ENCODE peak calls at places on chromosomes 16 and 17, in ten cellular contexts. One of them, this sample, is unnamed.

GRCh38 chr16:76114681-76115080 is 162.5 kb upstream of the CNTNAP4 start:
- DNase-seq in esophagus muscularis mucosa: no peak
- DNase-seq in endothelial cell of umbilical vein: no peak
- DNase-seq in IMR-90: no peak
- DNase-seq in body of pancreas: no peak
- DNase-seq in A549: no peak
- DNase-seq in lower leg skin: no peak
- DNase-seq in K562: no peak
- DNase-seq in transverse colon: no peak
- DNase-seq in uterus: no peak
- DNase-seq in this sample: peak; percentile 71

GRCh38 chr17:14316131-14316854 is 15.4 kb downstream of the HS3ST3B1 start:
- DNase-seq in endothelial cell of umbilical vein: no peak
- DNase-seq in transverse colon: no peak
- DNase-seq in lower leg skin: no peak
- DNase-seq in IMR-90: peak; percentile 62
- DNase-seq in K562: no peak
- DNase-seq in A549: no peak
- DNase-seq in esophagus muscularis mucosa: no peak
- DNase-seq in body of pancreas: no peak
- DNase-seq in uterus: no peak
- DNase-seq in this sample: peak; percentile 43

GRCh38 chr16:4239020-4239419 is 2.9 kb downstream of the SRL start:
- DNase-seq in A549: no peak
- DNase-seq in esophagus muscularis mucosa: no peak
- DNase-seq in IMR-90: no peak
- DNase-seq in body of pancreas: no peak
- DNase-seq in endothelial cell of umbilical vein: peak; percentile 37
- DNase-seq in transverse colon: no peak
- DNase-seq in uterus: no peak
- DNase-seq in lower leg skin: no peak
- DNase-seq in K562: no peak
- DNase-seq in this sample: no peak

GRCh38 chr16:23974223-23974622 is 138.4 kb downstream of the PRKCB start:
- DNase-seq in IMR-90: no peak
- DNase-seq in A549: peak; percentile 4
- DNase-seq in K562: no peak
- DNase-seq in endothelial cell of umbilical vein: no peak
- DNase-seq in uterus: no peak
- DNase-seq in body of pancreas: no peak
- DNase-seq in esophagus muscularis mucosa: no peak
- DNase-seq in lower leg skin: no peak
- DNase-seq in transverse colon: no peak
- DNase-seq in this sample: peak; percentile 15

GRCh38 chr16:71287903-71288302 is 1.3 kb downstream of the CMTR2 start:
- DNase-seq in IMR-90: no peak
- DNase-seq in endothelial cell of umbilical vein: no peak
- DNase-seq in uterus: no peak
- DNase-seq in transverse colon: no peak
- DNase-seq in lower leg skin: no peak
- DNase-seq in K562: no peak
- DNase-seq in A549: no peak
- DNase-seq in esophagus muscularis mucosa: no peak
- DNase-seq in body of pancreas: no peak
- DNase-seq in this sample: no peak

GRCh38 chr17:10156579-10157488 is 41.6 kb downstream of the GAS7 start:
- DNase-seq in transverse colon: peak; percentile 36
- DNase-seq in lower leg skin: peak; percentile 73
- DNase-seq in uterus: no peak
- DNase-seq in K562: no peak
- DNase-seq in A549: no peak
- DNase-seq in body of pancreas: no peak
- DNase-seq in IMR-90: no peak
- DNase-seq in endothelial cell of umbilical vein: no peak
- DNase-seq in esophagus muscularis mucosa: peak; percentile 92
- DNase-seq in this sample: peak; percentile 100

GRCh38 chr16:11405331-11406176 is 60.3 kb downstream of the RMI2 start:
- DNase-seq in K562: peak; percentile 66
- DNase-seq in uterus: no peak
- DNase-seq in transverse colon: peak; percentile 33
- DNase-seq in body of pancreas: no peak
- DNase-seq in A549: peak; percentile 56
- DNase-seq in endothelial cell of umbilical vein: peak; percentile 29
- DNase-seq in esophagus muscularis mucosa: no peak
- DNase-seq in IMR-90: peak; percentile 8
- DNase-seq in lower leg skin: no peak
- DNase-seq in this sample: peak; percentile 67

GRCh38 chr17:73757324-73757942 is 113.2 kb upstream of the SDK2 start:
- DNase-seq in endothelial cell of umbilical vein: no peak
- DNase-seq in esophagus muscularis mucosa: no peak
- DNase-seq in uterus: no peak
- DNase-seq in body of pancreas: no peak
- DNase-seq in K562: no peak
- DNase-seq in IMR-90: no peak
- DNase-seq in transverse colon: no peak
- DNase-seq in A549: no peak
- DNase-seq in lower leg skin: no peak
- DNase-seq in this sample: no peak

GRCh38 chr17:79036181-79036580 is 12.2 kb downstream of the C1QTNF1 start:
- DNase-seq in endothelial cell of umbilical vein: no peak
- DNase-seq in K562: no peak
- DNase-seq in lower leg skin: no peak
- DNase-seq in esophagus muscularis mucosa: no peak
- DNase-seq in body of pancreas: no peak
- DNase-seq in A549: no peak
- DNase-seq in transverse colon: no peak
- DNase-seq in IMR-90: no peak
- DNase-seq in uterus: no peak
- DNase-seq in this sample: no peak

GRCh38 chr16:62014534-62014933 is 21.7 kb downstream of the CDH8 start:
- DNase-seq in uterus: no peak
- DNase-seq in esophagus muscularis mucosa: no peak
- DNase-seq in endothelial cell of umbilical vein: no peak
- DNase-seq in transverse colon: no peak
- DNase-seq in IMR-90: no peak
- DNase-seq in A549: no peak
- DNase-seq in body of pancreas: no peak
- DNase-seq in K562: no peak
- DNase-seq in lower leg skin: no peak
- DNase-seq in this sample: no peak

GRCh38 chr17:69246726-69247375 is 18.2 kb upstream of the ABCA10 start:
- DNase-seq in K562: peak; percentile 37
- DNase-seq in IMR-90: peak; percentile 55
- DNase-seq in esophagus muscularis mucosa: no peak
- DNase-seq in uterus: no peak
- DNase-seq in body of pancreas: no peak
- DNase-seq in transverse colon: no peak
- DNase-seq in endothelial cell of umbilical vein: peak; percentile 69
- DNase-seq in A549: peak; percentile 55
- DNase-seq in lower leg skin: no peak
- DNase-seq in this sample: peak; percentile 50

GRCh38 chr16:57994361-57994760 is 6.1 kb downstream of the ZNF319 start:
- DNase-seq in esophagus muscularis mucosa: no peak
- DNase-seq in transverse colon: no peak
- DNase-seq in A549: no peak
- DNase-seq in endothelial cell of umbilical vein: no peak
- DNase-seq in body of pancreas: no peak
- DNase-seq in IMR-90: no peak
- DNase-seq in uterus: no peak
- DNase-seq in K562: no peak
- DNase-seq in lower leg skin: no peak
- DNase-seq in this sample: no peak

GRCh38 chr17:59470624-59471297 is 94.6 kb upstream of the DHX40 start:
- DNase-seq in body of pancreas: no peak
- DNase-seq in endothelial cell of umbilical vein: no peak
- DNase-seq in K562: no peak
- DNase-seq in esophagus muscularis mucosa: peak; percentile 68
- DNase-seq in uterus: no peak
- DNase-seq in IMR-90: no peak
- DNase-seq in A549: no peak
- DNase-seq in transverse colon: no peak
- DNase-seq in lower leg skin: no peak
- DNase-seq in this sample: no peak

GRCh38 chr17:7343250-7343649 is 6.9 kb downstream of the ACAP1 start:
- DNase-seq in IMR-90: no peak
- DNase-seq in esophagus muscularis mucosa: no peak
- DNase-seq in transverse colon: no peak
- DNase-seq in lower leg skin: no peak
- DNase-seq in body of pancreas: no peak
- DNase-seq in uterus: no peak
- DNase-seq in endothelial cell of umbilical vein: no peak
- DNase-seq in A549: no peak
- DNase-seq in K562: no peak
- DNase-seq in this sample: no peak

GRCh38 chr17:7769854-7770253 is 52.3 kb downstream of the DNAH2 start:
- DNase-seq in endothelial cell of umbilical vein: no peak
- DNase-seq in transverse colon: no peak
- DNase-seq in A549: no peak
- DNase-seq in IMR-90: no peak
- DNase-seq in K562: no peak
- DNase-seq in body of pancreas: no peak
- DNase-seq in uterus: no peak
- DNase-seq in lower leg skin: no peak
- DNase-seq in esophagus muscularis mucosa: no peak
- DNase-seq in this sample: no peak

GRCh38 chr16:30096105-30096861 is at the start of gene YPEL3:
- DNase-seq in A549: peak; percentile 83
- DNase-seq in body of pancreas: peak; percentile 96
- DNase-seq in transverse colon: peak; percentile 96
- DNase-seq in esophagus muscularis mucosa: peak; percentile 97
- DNase-seq in K562: peak; percentile 98
- DNase-seq in endothelial cell of umbilical vein: peak; percentile 89
- DNase-seq in lower leg skin: peak; percentile 89
- DNase-seq in IMR-90: peak; percentile 86
- DNase-seq in uterus: peak; percentile 92
- DNase-seq in this sample: peak; percentile 76
- TF ChIP-seq POLR2A in A549: peak; percentile 22
- TF ChIP-seq POLR2A in body of pancreas: peak; percentile 57
- TF ChIP-seq POLR2A in transverse colon: peak; percentile 56
- TF ChIP-seq POLR2A in esophagus muscularis mucosa: no peak
- TF ChIP-seq POLR2A in K562: peak; percentile 71
- TF ChIP-seq POLR2A in endothelial cell of umbilical vein: peak; percentile 62
- TF ChIP-seq POLR2A in lower leg skin: no peak
- TF ChIP-seq POLR2A in IMR-90: no peak
- TF ChIP-seq POLR2A in uterus: peak; percentile 81
- TF ChIP-seq POLR2A in this sample: no peak

GRCh38 chr17:81735181-81736102 is 23.4 kb downstream of the SLC25A10 start:
- DNase-seq in body of pancreas: peak; percentile 25
- DNase-seq in esophagus muscularis mucosa: no peak
- DNase-seq in transverse colon: peak; percentile 54
- DNase-seq in endothelial cell of umbilical vein: no peak
- DNase-seq in lower leg skin: peak; percentile 62
- DNase-seq in IMR-90: peak; percentile 33
- DNase-seq in K562: peak; percentile 79
- DNase-seq in uterus: no peak
- DNase-seq in A549: no peak
- DNase-seq in this sample: peak; percentile 99
- TF ChIP-seq POLR2A in body of pancreas: no peak
- TF ChIP-seq POLR2A in esophagus muscularis mucosa: no peak
- TF ChIP-seq POLR2A in transverse colon: peak; percentile 25
- TF ChIP-seq POLR2A in endothelial cell of umbilical vein: no peak
- TF ChIP-seq POLR2A in lower leg skin: no peak
- TF ChIP-seq POLR2A in IMR-90: no peak
- TF ChIP-seq POLR2A in K562: no peak
- TF ChIP-seq POLR2A in uterus: no peak
- TF ChIP-seq POLR2A in A549: no peak
- TF ChIP-seq POLR2A in this sample: peak; percentile 59

GRCh38 chr16:19292186-19292585 is 6.7 kb downstream of the CLEC19A start:
- DNase-seq in lower leg skin: no peak
- DNase-seq in endothelial cell of umbilical vein: no peak
- DNase-seq in transverse colon: no peak
- DNase-seq in K562: no peak
- DNase-seq in body of pancreas: no peak
- DNase-seq in uterus: no peak
- DNase-seq in esophagus muscularis mucosa: no peak
- DNase-seq in IMR-90: no peak
- DNase-seq in A549: no peak
- DNase-seq in this sample: no peak

GRCh38 chr16:19297454-19297853 is 11.9 kb downstream of the CLEC19A start:
- DNase-seq in endothelial cell of umbilical vein: no peak
- DNase-seq in A549: no peak
- DNase-seq in IMR-90: no peak
- DNase-seq in body of pancreas: no peak
- DNase-seq in esophagus muscularis mucosa: no peak
- DNase-seq in uterus: no peak
- DNase-seq in K562: no peak
- DNase-seq in transverse colon: no peak
- DNase-seq in lower leg skin: no peak
- DNase-seq in this sample: no peak

GRCh38 chr16:19294156-19294649 is 8.7 kb downstream of the CLEC19A start:
- DNase-seq in IMR-90: no peak
- DNase-seq in esophagus muscularis mucosa: no peak
- DNase-seq in uterus: peak; percentile 14
- DNase-seq in transverse colon: peak; percentile 37
- DNase-seq in lower leg skin: peak; percentile 52
- DNase-seq in A549: peak; percentile 45
- DNase-seq in endothelial cell of umbilical vein: no peak
- DNase-seq in body of pancreas: peak; percentile 14
- DNase-seq in K562: no peak
- DNase-seq in this sample: peak; percentile 42

GRCh38 chr16:19291459-19291858 is 5.9 kb downstream of the CLEC19A start:
- DNase-seq in K562: no peak
- DNase-seq in uterus: no peak
- DNase-seq in A549: peak; percentile 60
- DNase-seq in esophagus muscularis mucosa: no peak
- DNase-seq in endothelial cell of umbilical vein: peak; percentile 15
- DNase-seq in transverse colon: no peak
- DNase-seq in IMR-90: no peak
- DNase-seq in lower leg skin: no peak
- DNase-seq in body of pancreas: peak; percentile 34
- DNase-seq in this sample: no peak

GRCh38 chr16:19295393-19295792 is 9.9 kb downstream of the CLEC19A start:
- DNase-seq in transverse colon: no peak
- DNase-seq in uterus: no peak
- DNase-seq in endothelial cell of umbilical vein: no peak
- DNase-seq in lower leg skin: no peak
- DNase-seq in esophagus muscularis mucosa: no peak
- DNase-seq in IMR-90: no peak
- DNase-seq in K562: no peak
- DNase-seq in body of pancreas: no peak
- DNase-seq in A549: no peak
- DNase-seq in this sample: no peak
- TF ChIP-seq POLR2A in transverse colon: no peak
- TF ChIP-seq POLR2A in uterus: no peak
- TF ChIP-seq POLR2A in endothelial cell of umbilical vein: no peak
- TF ChIP-seq POLR2A in lower leg skin: no peak
- TF ChIP-seq POLR2A in esophagus muscularis mucosa: no peak
- TF ChIP-seq POLR2A in IMR-90: no peak
- TF ChIP-seq POLR2A in K562: no peak
- TF ChIP-seq POLR2A in body of pancreas: no peak
- TF ChIP-seq POLR2A in A549: no peak
- TF ChIP-seq POLR2A in this sample: no peak

DNA sequence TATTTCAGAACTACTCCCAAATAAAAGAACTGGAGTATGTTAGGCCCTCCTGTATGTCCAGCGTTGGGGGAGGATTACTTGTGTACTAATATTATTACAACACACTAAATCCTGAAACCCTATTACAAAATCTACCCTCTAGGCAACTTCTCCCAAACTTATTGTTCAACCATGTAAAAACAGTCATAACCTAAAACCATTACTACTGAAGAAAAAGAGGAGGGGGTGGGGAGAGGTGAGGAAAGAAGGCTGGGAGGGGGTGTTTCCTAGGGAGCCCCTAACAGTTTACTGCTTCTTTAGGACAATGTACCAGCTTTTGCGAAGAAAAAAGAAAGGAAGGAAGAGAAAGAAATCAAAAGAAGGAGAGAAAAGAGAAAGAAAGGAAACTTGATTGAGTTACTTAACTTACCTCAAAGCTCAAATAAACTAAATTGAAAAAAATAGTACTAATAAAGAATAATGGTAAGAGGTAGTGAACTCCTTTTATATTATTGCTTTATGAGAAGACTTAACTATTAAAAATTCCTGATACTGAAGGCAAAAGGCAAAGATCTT is 2.3 kb downstream of the SALL1 start:
- DNase-seq in transverse colon: no peak
- DNase-seq in esophagus muscularis mucosa: no peak
- DNase-seq in uterus: no peak
- DNase-seq in endothelial cell of umbilical vein: no peak
- DNase-seq in body of pancreas: no peak
- DNase-seq in A549: no peak
- DNase-seq in lower leg skin: no peak
- DNase-seq in K562: no peak
- DNase-seq in IMR-90: no peak
- DNase-seq in this sample: peak; percentile 23
- TF ChIP-seq POLR2A in transverse colon: no peak
- TF ChIP-seq POLR2A in esophagus muscularis mucosa: no peak
- TF ChIP-seq POLR2A in uterus: no peak
- TF ChIP-seq POLR2A in endothelial cell of umbilical vein: no peak
- TF ChIP-seq POLR2A in body of pancreas: no peak
- TF ChIP-seq POLR2A in A549: no peak
- TF ChIP-seq POLR2A in lower leg skin: no peak
- TF ChIP-seq POLR2A in K562: no peak
- TF ChIP-seq POLR2A in IMR-90: no peak
- TF ChIP-seq POLR2A in this sample: no peak